ENCODE peak calls at places on chromosome 15, in six cellular contexts. One of them, this sample, is unnamed.

GRCh38 chr15:57684491-57685184 is 21.9 kb upstream of the POLR2M start:
- DNase-seq in HFFc6: no peak
- DNase-seq in dorsolateral prefrontal cortex: no peak
- DNase-seq in fibroblast of pulmonary artery: no peak
- DNase-seq in glutamatergic neuron: no peak
- DNase-seq in upper lobe of right lung: no peak
- DNase-seq in this sample: no peak

GRCh38 chr15:89724621-89725020 is 26.4 kb downstream of the MESP1 start:
- DNase-seq in HFFc6: no peak
- DNase-seq in upper lobe of right lung: no peak
- DNase-seq in dorsolateral prefrontal cortex: no peak
- DNase-seq in glutamatergic neuron: no peak
- DNase-seq in fibroblast of pulmonary artery: no peak
- DNase-seq in this sample: no peak

GRCh38 chr15:20344601-20345400 is 196.8 kb downstream of the GOLGA6L6 start:
- DNase-seq in fibroblast of pulmonary artery: no peak
- DNase-seq in glutamatergic neuron: no peak
- DNase-seq in dorsolateral prefrontal cortex: peak
- DNase-seq in HFFc6: no peak
- DNase-seq in upper lobe of right lung: peak
- DNase-seq in this sample: no peak

GRCh38 chr15:85282504-85283115 is 97.8 kb upstream of the AKAP13 start:
- DNase-seq in HFFc6: peak
- DNase-seq in fibroblast of pulmonary artery: peak
- DNase-seq in dorsolateral prefrontal cortex: no peak
- DNase-seq in glutamatergic neuron: no peak
- DNase-seq in upper lobe of right lung: no peak
- DNase-seq in this sample: no peak

GRCh38 chr15:89936051-89936792 is 23.5 kb upstream of the ARPIN start:
- DNase-seq in fibroblast of pulmonary artery: no peak
- DNase-seq in upper lobe of right lung: no peak
- DNase-seq in glutamatergic neuron: no peak
- DNase-seq in HFFc6: no peak
- DNase-seq in dorsolateral prefrontal cortex: no peak
- DNase-seq in this sample: no peak

GRCh38 chr15:85128636-85129035 is 147.0 kb downstream of the PDE8A start:
- DNase-seq in dorsolateral prefrontal cortex: no peak
- DNase-seq in HFFc6: no peak
- DNase-seq in upper lobe of right lung: no peak
- DNase-seq in glutamatergic neuron: no peak
- DNase-seq in fibroblast of pulmonary artery: no peak
- DNase-seq in this sample: no peak

GRCh38 chr15:37360724-37361123 is 260.4 kb upstream of the MEIS2 start:
- DNase-seq in fibroblast of pulmonary artery: no peak
- DNase-seq in dorsolateral prefrontal cortex: no peak
- DNase-seq in upper lobe of right lung: no peak
- DNase-seq in glutamatergic neuron: no peak
- DNase-seq in HFFc6: no peak
- DNase-seq in this sample: no peak

GRCh38 chr15:63858881-63859280 is 25.1 kb upstream of the HERC1 start:
- DNase-seq in glutamatergic neuron: no peak
- DNase-seq in fibroblast of pulmonary artery: peak
- DNase-seq in HFFc6: peak
- DNase-seq in dorsolateral prefrontal cortex: no peak
- DNase-seq in upper lobe of right lung: no peak
- DNase-seq in this sample: no peak

GRCh38 chr15:75736256-75736655 is 23.6 kb upstream of the CSPG4 start:
- DNase-seq in fibroblast of pulmonary artery: no peak
- DNase-seq in dorsolateral prefrontal cortex: peak
- DNase-seq in HFFc6: no peak
- DNase-seq in upper lobe of right lung: peak
- DNase-seq in glutamatergic neuron: no peak
- DNase-seq in this sample: no peak

GRCh38 chr15:39426552-39427532 is 154.0 kb upstream of the THBS1 start:
- DNase-seq in glutamatergic neuron: peak
- DNase-seq in HFFc6: no peak
- DNase-seq in fibroblast of pulmonary artery: peak
- DNase-seq in dorsolateral prefrontal cortex: no peak
- DNase-seq in upper lobe of right lung: peak
- DNase-seq in this sample: peak

GRCh38 chr15:78944669-78945407 is at the start of gene CTSH:
- DNase-seq in fibroblast of pulmonary artery: peak
- DNase-seq in dorsolateral prefrontal cortex: peak
- DNase-seq in glutamatergic neuron: peak
- DNase-seq in HFFc6: no peak
- DNase-seq in upper lobe of right lung: peak
- DNase-seq in this sample: peak

GRCh38 chr15:41506796-41507341 is 6.8 kb downstream of the LTK start:
- DNase-seq in glutamatergic neuron: no peak
- DNase-seq in upper lobe of right lung: no peak
- DNase-seq in HFFc6: no peak
- DNase-seq in fibroblast of pulmonary artery: no peak
- DNase-seq in dorsolateral prefrontal cortex: no peak
- DNase-seq in this sample: no peak

GRCh38 chr15:81268340-81268739 is 55.6 kb downstream of the STARD5 start:
- DNase-seq in HFFc6: no peak
- DNase-seq in glutamatergic neuron: no peak
- DNase-seq in fibroblast of pulmonary artery: no peak
- DNase-seq in upper lobe of right lung: no peak
- DNase-seq in dorsolateral prefrontal cortex: no peak
- DNase-seq in this sample: no peak

GRCh38 chr15:89457086-89457485 is 39.3 kb downstream of the RHCG start:
- DNase-seq in glutamatergic neuron: no peak
- DNase-seq in dorsolateral prefrontal cortex: no peak
- DNase-seq in HFFc6: peak
- DNase-seq in upper lobe of right lung: no peak
- DNase-seq in fibroblast of pulmonary artery: peak
- DNase-seq in this sample: no peak

GRCh38 chr15:68059630-68060029 is 5.5 kb downstream of the PIAS1 start:
- DNase-seq in glutamatergic neuron: no peak
- DNase-seq in dorsolateral prefrontal cortex: no peak
- DNase-seq in upper lobe of right lung: no peak
- DNase-seq in fibroblast of pulmonary artery: no peak
- DNase-seq in HFFc6: no peak
- DNase-seq in this sample: no peak

GRCh38 chr15:81113204-81113657 is 20.8 kb upstream of the CFAP161 start:
- DNase-seq in HFFc6: no peak
- DNase-seq in fibroblast of pulmonary artery: no peak
- DNase-seq in glutamatergic neuron: no peak
- DNase-seq in dorsolateral prefrontal cortex: no peak
- DNase-seq in upper lobe of right lung: no peak
- DNase-seq in this sample: no peak

GRCh38 chr15:31803388-31803884 is 226.9 kb upstream of the CHRNA7 start:
- DNase-seq in glutamatergic neuron: no peak
- DNase-seq in dorsolateral prefrontal cortex: no peak
- DNase-seq in fibroblast of pulmonary artery: no peak
- DNase-seq in upper lobe of right lung: no peak
- DNase-seq in HFFc6: no peak
- DNase-seq in this sample: no peak

GRCh38 chr15:101534376-101534970 is 45.0 kb upstream of the PCSK6 start:
- DNase-seq in HFFc6: no peak
- DNase-seq in dorsolateral prefrontal cortex: no peak
- DNase-seq in upper lobe of right lung: no peak
- DNase-seq in glutamatergic neuron: no peak
- DNase-seq in fibroblast of pulmonary artery: no peak
- DNase-seq in this sample: no peak

GRCh38 chr15:96421211-96421610 is 90.7 kb downstream of the NR2F2 start:
- DNase-seq in HFFc6: peak
- DNase-seq in upper lobe of right lung: no peak
- DNase-seq in dorsolateral prefrontal cortex: no peak
- DNase-seq in glutamatergic neuron: no peak
- DNase-seq in fibroblast of pulmonary artery: no peak
- DNase-seq in this sample: no peak

GRCh38 chr15:55587321-55588069 is 650 bp downstream of the PYGO1 start:
- DNase-seq in HFFc6: peak
- DNase-seq in upper lobe of right lung: no peak
- DNase-seq in fibroblast of pulmonary artery: peak
- DNase-seq in dorsolateral prefrontal cortex: no peak
- DNase-seq in glutamatergic neuron: peak
- DNase-seq in this sample: peak

GRCh38 chr15:40344217-40344616 is 3.5 kb upstream of the CCDC9B start:
- DNase-seq in fibroblast of pulmonary artery: peak
- DNase-seq in dorsolateral prefrontal cortex: no peak
- DNase-seq in upper lobe of right lung: peak
- DNase-seq in glutamatergic neuron: no peak
- DNase-seq in HFFc6: no peak
- DNase-seq in this sample: no peak

GRCh38 chr15:58487041-58487723 is 55.4 kb downstream of the LIPC start:
- DNase-seq in dorsolateral prefrontal cortex: no peak
- DNase-seq in upper lobe of right lung: no peak
- DNase-seq in glutamatergic neuron: no peak
- DNase-seq in fibroblast of pulmonary artery: no peak
- DNase-seq in HFFc6: no peak
- DNase-seq in this sample: no peak

GRCh38 chr15:82986442-82986780 is 401 bp downstream of the RAMAC start:
- DNase-seq in glutamatergic neuron: no peak
- DNase-seq in fibroblast of pulmonary artery: no peak
- DNase-seq in upper lobe of right lung: no peak
- DNase-seq in dorsolateral prefrontal cortex: no peak
- DNase-seq in HFFc6: no peak
- DNase-seq in this sample: no peak

GRCh38 chr15:63332367-63333078 is 49.1 kb downstream of the CA12 start:
- DNase-seq in HFFc6: peak
- DNase-seq in fibroblast of pulmonary artery: peak
- DNase-seq in upper lobe of right lung: no peak
- DNase-seq in glutamatergic neuron: no peak
- DNase-seq in dorsolateral prefrontal cortex: no peak
- DNase-seq in this sample: no peak

GRCh38 chr15:77892335-77892734 is 185.2 kb downstream of the TBC1D2B start:
- DNase-seq in dorsolateral prefrontal cortex: no peak
- DNase-seq in fibroblast of pulmonary artery: no peak
- DNase-seq in upper lobe of right lung: no peak
- DNase-seq in HFFc6: no peak
- DNase-seq in glutamatergic neuron: no peak
- DNase-seq in this sample: no peak

GRCh38 chr15:67202991-67203390 is 51.5 kb downstream of the AAGAB start:
- DNase-seq in fibroblast of pulmonary artery: no peak
- DNase-seq in dorsolateral prefrontal cortex: no peak
- DNase-seq in glutamatergic neuron: no peak
- DNase-seq in upper lobe of right lung: no peak
- DNase-seq in HFFc6: no peak
- DNase-seq in this sample: no peak

GRCh38 chr15:77753238-77753873 is 120.6 kb upstream of the LINGO1 start:
- DNase-seq in fibroblast of pulmonary artery: peak
- DNase-seq in HFFc6: peak
- DNase-seq in upper lobe of right lung: no peak
- DNase-seq in glutamatergic neuron: no peak
- DNase-seq in dorsolateral prefrontal cortex: peak
- DNase-seq in this sample: no peak

GRCh38 chr15:40722934-40723333 is 28.0 kb downstream of the RAD51 start:
- DNase-seq in fibroblast of pulmonary artery: no peak
- DNase-seq in HFFc6: peak
- DNase-seq in glutamatergic neuron: no peak
- DNase-seq in upper lobe of right lung: no peak
- DNase-seq in dorsolateral prefrontal cortex: no peak
- DNase-seq in this sample: no peak

GRCh38 chr15:43514241-43515057 is 3.0 kb upstream of the MAP1A start:
- DNase-seq in upper lobe of right lung: peak
- DNase-seq in glutamatergic neuron: peak
- DNase-seq in dorsolateral prefrontal cortex: peak
- DNase-seq in fibroblast of pulmonary artery: peak
- DNase-seq in HFFc6: no peak
- DNase-seq in this sample: peak
- TF ChIP-seq CTCF in upper lobe of right lung: peak
- TF ChIP-seq CTCF in glutamatergic neuron: peak
- TF ChIP-seq CTCF in dorsolateral prefrontal cortex: peak
- TF ChIP-seq CTCF in fibroblast of pulmonary artery: peak
- TF ChIP-seq CTCF in HFFc6: peak
- TF ChIP-seq CTCF in this sample: peak

GRCh38 chr15:91409430-91409829 is 309.4 kb downstream of the SV2B start:
- DNase-seq in dorsolateral prefrontal cortex: no peak
- DNase-seq in upper lobe of right lung: no peak
- DNase-seq in glutamatergic neuron: no peak
- DNase-seq in HFFc6: no peak
- DNase-seq in fibroblast of pulmonary artery: no peak
- DNase-seq in this sample: no peak

GRCh38 chr15:91407237-91407889 is 307.3 kb downstream of the SV2B start:
- DNase-seq in glutamatergic neuron: no peak
- DNase-seq in upper lobe of right lung: no peak
- DNase-seq in fibroblast of pulmonary artery: peak
- DNase-seq in HFFc6: no peak
- DNase-seq in dorsolateral prefrontal cortex: no peak
- DNase-seq in this sample: no peak

GRCh38 chr15:91412529-91412928 is 312.5 kb downstream of the SV2B start:
- DNase-seq in upper lobe of right lung: no peak
- DNase-seq in fibroblast of pulmonary artery: no peak
- DNase-seq in glutamatergic neuron: no peak
- DNase-seq in dorsolateral prefrontal cortex: no peak
- DNase-seq in HFFc6: no peak
- DNase-seq in this sample: no peak

GRCh38 chr15:91411570-91411969 is 311.5 kb downstream of the SV2B start:
- DNase-seq in upper lobe of right lung: no peak
- DNase-seq in HFFc6: no peak
- DNase-seq in fibroblast of pulmonary artery: no peak
- DNase-seq in glutamatergic neuron: no peak
- DNase-seq in dorsolateral prefrontal cortex: no peak
- DNase-seq in this sample: no peak

DNA sequence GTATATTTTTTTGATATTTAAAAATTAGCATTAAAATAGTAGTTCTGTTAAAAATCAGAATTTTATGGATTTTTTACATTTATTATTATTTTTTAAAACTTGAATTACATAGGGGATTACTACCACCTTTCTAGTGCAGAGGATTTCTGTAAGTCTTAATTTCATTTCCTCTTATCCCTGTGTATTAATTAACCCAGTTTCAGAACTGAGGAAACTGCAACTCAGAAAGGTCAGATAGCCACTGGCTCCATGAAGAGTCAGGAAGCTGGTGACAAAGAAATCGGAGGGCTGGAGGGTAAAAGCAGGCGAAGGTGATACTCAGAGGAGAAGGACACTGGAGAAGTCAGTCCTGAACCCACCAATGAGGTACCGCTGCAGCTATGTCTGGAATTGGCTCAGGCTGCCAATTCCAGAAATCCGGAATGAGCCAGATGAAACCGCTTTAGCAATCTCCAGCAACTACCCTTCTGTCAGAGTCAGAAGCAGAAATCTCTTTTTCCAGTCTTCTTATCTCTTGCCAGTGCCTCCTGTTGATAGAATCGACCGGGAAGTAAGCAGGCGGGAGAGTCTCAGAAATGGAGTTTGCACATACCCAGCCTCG is 308.5 kb downstream of the SV2B start:
- DNase-seq in upper lobe of right lung: no peak
- DNase-seq in fibroblast of pulmonary artery: peak
- DNase-seq in HFFc6: no peak
- DNase-seq in dorsolateral prefrontal cortex: no peak
- DNase-seq in glutamatergic neuron: no peak
- DNase-seq in this sample: no peak
- TF ChIP-seq CTCF in upper lobe of right lung: no peak
- TF ChIP-seq CTCF in fibroblast of pulmonary artery: no peak
- TF ChIP-seq CTCF in HFFc6: no peak
- TF ChIP-seq CTCF in dorsolateral prefrontal cortex: no peak
- TF ChIP-seq CTCF in glutamatergic neuron: no peak
- TF ChIP-seq CTCF in this sample: no peak

GRCh38 chr15:65183847-65184159 is 1.3 kb downstream of the CLPX start:
- DNase-seq in dorsolateral prefrontal cortex: no peak
- DNase-seq in fibroblast of pulmonary artery: no peak
- DNase-seq in HFFc6: no peak
- DNase-seq in glutamatergic neuron: no peak
- DNase-seq in upper lobe of right lung: no peak
- DNase-seq in this sample: no peak
- TF ChIP-seq CTCF in dorsolateral prefrontal cortex: no peak
- TF ChIP-seq CTCF in fibroblast of pulmonary artery: no peak
- TF ChIP-seq CTCF in HFFc6: no peak
- TF ChIP-seq CTCF in glutamatergic neuron: no peak
- TF ChIP-seq CTCF in upper lobe of right lung: no peak
- TF ChIP-seq CTCF in this sample: no peak

GRCh38 chr15:72342385-72342784 is 22.4 kb upstream of the CELF6 start:
- DNase-seq in glutamatergic neuron: peak
- DNase-seq in HFFc6: no peak
- DNase-seq in fibroblast of pulmonary artery: peak
- DNase-seq in dorsolateral prefrontal cortex: no peak
- DNase-seq in upper lobe of right lung: no peak
- DNase-seq in this sample: no peak
- TF ChIP-seq CTCF in glutamatergic neuron: peak
- TF ChIP-seq CTCF in HFFc6: peak
- TF ChIP-seq CTCF in fibroblast of pulmonary artery: peak
- TF ChIP-seq CTCF in dorsolateral prefrontal cortex: no peak
- TF ChIP-seq CTCF in upper lobe of right lung: peak
- TF ChIP-seq CTCF in this sample: no peak

This sample was measured in tibial nerve.